ENCODE peak calls at places on chromosomes 11 and 22, in four cellular contexts. One of them, this sample, is unnamed.

GRCh38 chr22:44326549-44326881 is 13.8 kb upstream of the SHISAL1 start:
- DNase-seq in effector memory CD4-positive, alpha-beta T cell: no peak
- DNase-seq in GM23248: peak; percentile 56
- DNase-seq in right cardiac atrium: peak; percentile 3
- DNase-seq in this sample: no peak

GRCh38 chr11:2590951-2591754 is 108.6 kb downstream of the KCNQ1OT1 start:
- DNase-seq in effector memory CD4-positive, alpha-beta T cell: no peak
- DNase-seq in GM23248: no peak
- DNase-seq in right cardiac atrium: peak; percentile 45
- DNase-seq in this sample: peak; percentile 87

GRCh38 chr11:129143335-129143734 is 48.8 kb downstream of the ARHGAP32 start:
- DNase-seq in effector memory CD4-positive, alpha-beta T cell: no peak
- DNase-seq in right cardiac atrium: peak; percentile 86
- DNase-seq in GM23248: peak; percentile 99
- DNase-seq in this sample: peak; percentile 90

GRCh38 chr11:73431431-73431830 is 55.2 kb downstream of the RELT start:
- DNase-seq in right cardiac atrium: no peak
- DNase-seq in GM23248: peak; percentile 30
- DNase-seq in effector memory CD4-positive, alpha-beta T cell: no peak
- DNase-seq in this sample: no peak

GRCh38 chr11:3165916-3166267 is 782 bp upstream of the OSBPL5 start:
- DNase-seq in effector memory CD4-positive, alpha-beta T cell: no peak
- DNase-seq in right cardiac atrium: no peak
- DNase-seq in GM23248: no peak
- DNase-seq in this sample: peak; percentile 69

GRCh38 chr11:45180158-45180887 is 33.9 kb downstream of the PRDM11 start:
- DNase-seq in effector memory CD4-positive, alpha-beta T cell: no peak
- DNase-seq in right cardiac atrium: peak; percentile 82
- DNase-seq in GM23248: peak; percentile 57
- DNase-seq in this sample: peak; percentile 94

GRCh38 chr22:32309585-32310251 is 47.9 kb upstream of the RFPL3 start:
- DNase-seq in effector memory CD4-positive, alpha-beta T cell: no peak
- DNase-seq in GM23248: no peak
- DNase-seq in right cardiac atrium: no peak
- DNase-seq in this sample: no peak

GRCh38 chr11:60946601-60947265 is 5.2 kb downstream of the SLC15A3 start:
- DNase-seq in effector memory CD4-positive, alpha-beta T cell: no peak
- DNase-seq in right cardiac atrium: no peak
- DNase-seq in GM23248: no peak
- DNase-seq in this sample: no peak

GRCh38 chr22:39818050-39818449 is 75.5 kb downstream of the ENTHD1 start:
- DNase-seq in GM23248: peak; percentile 68
- DNase-seq in effector memory CD4-positive, alpha-beta T cell: no peak
- DNase-seq in right cardiac atrium: no peak
- DNase-seq in this sample: peak; percentile 45

GRCh38 chr11:124899376-124900145 is 1.9 kb upstream of the ROBO4 start:
- DNase-seq in effector memory CD4-positive, alpha-beta T cell: no peak
- DNase-seq in GM23248: no peak
- DNase-seq in right cardiac atrium: no peak
- DNase-seq in this sample: peak; percentile 56

GRCh38 chr11:67303989-67304411 is 670 bp downstream of the SSH3 start:
- DNase-seq in effector memory CD4-positive, alpha-beta T cell: no peak
- DNase-seq in right cardiac atrium: peak; percentile 74
- DNase-seq in GM23248: peak; percentile 52
- DNase-seq in this sample: peak; percentile 86

GRCh38 chr22:37032535-37033460 is 13.3 kb downstream of the MPST start:
- DNase-seq in GM23248: peak; percentile 67
- DNase-seq in right cardiac atrium: peak; percentile 58
- DNase-seq in effector memory CD4-positive, alpha-beta T cell: no peak
- DNase-seq in this sample: peak; percentile 48

GRCh38 chr11:67592880-67593624 is 9.4 kb downstream of the GSTP1 start:
- DNase-seq in effector memory CD4-positive, alpha-beta T cell: no peak
- DNase-seq in GM23248: no peak
- DNase-seq in right cardiac atrium: no peak
- DNase-seq in this sample: no peak

GRCh38 chr11:124934862-124935547 is 842 bp downstream of the HEPACAM start:
- DNase-seq in GM23248: peak; percentile 88
- DNase-seq in right cardiac atrium: no peak
- DNase-seq in effector memory CD4-positive, alpha-beta T cell: no peak
- DNase-seq in this sample: no peak

GRCh38 chr22:26612652-26613051 is 5.2 kb downstream of the CRYBB1 start:
- DNase-seq in effector memory CD4-positive, alpha-beta T cell: no peak
- DNase-seq in GM23248: no peak
- DNase-seq in right cardiac atrium: no peak
- DNase-seq in this sample: no peak

GRCh38 chr11:122998727-122999370 is 17.2 kb upstream of the BSX start:
- DNase-seq in GM23248: peak; percentile 74
- DNase-seq in right cardiac atrium: no peak
- DNase-seq in effector memory CD4-positive, alpha-beta T cell: no peak
- DNase-seq in this sample: no peak

GRCh38 chr11:87722756-87723599 is 452.3 kb downstream of the RAB38 start:
- DNase-seq in GM23248: peak; percentile 60
- DNase-seq in effector memory CD4-positive, alpha-beta T cell: no peak
- DNase-seq in right cardiac atrium: no peak
- DNase-seq in this sample: peak; percentile 60

DNA sequence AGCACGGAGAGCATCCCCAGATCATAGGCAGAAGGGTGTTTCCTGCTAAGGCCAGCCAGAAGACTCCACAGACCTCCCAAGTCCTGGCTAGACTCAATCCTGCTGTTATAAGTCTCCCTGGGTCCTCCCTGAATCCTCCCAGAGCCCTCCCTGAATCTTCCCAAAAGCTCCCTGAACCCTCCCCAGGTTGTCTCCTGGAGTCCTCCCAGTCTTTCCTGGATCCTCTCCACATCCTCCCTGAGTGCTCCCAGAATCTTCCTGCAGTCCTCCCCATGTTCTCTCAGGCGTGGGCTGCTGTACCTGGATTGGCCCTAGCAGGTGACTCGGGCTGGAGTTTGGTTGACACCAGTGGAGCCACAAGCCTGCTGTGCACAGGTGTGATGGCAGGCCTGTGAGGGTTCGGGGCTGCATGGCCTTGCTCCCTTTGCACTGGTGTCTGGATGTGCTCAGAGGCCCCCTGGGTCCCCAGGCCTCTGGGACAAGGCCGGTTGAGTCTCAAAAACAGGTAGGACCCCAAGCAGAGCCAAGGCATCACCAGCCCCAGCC is 11.6 kb downstream of the GP1BB start:
- DNase-seq in GM23248: no peak
- DNase-seq in right cardiac atrium: no peak
- DNase-seq in effector memory CD4-positive, alpha-beta T cell: no peak
- DNase-seq in this sample: no peak
- H3K27me3 ChIP-seq in GM23248: no peaks in the 10 kb centered on the region
- H3K27me3 ChIP-seq in right cardiac atrium: no peaks in the 10 kb centered on the region
- H3K27me3 ChIP-seq in effector memory CD4-positive, alpha-beta T cell: no peaks in the 10 kb centered on the region
- H3K27me3 ChIP-seq in this sample: no peaks in the 10 kb centered on the region

DNA sequence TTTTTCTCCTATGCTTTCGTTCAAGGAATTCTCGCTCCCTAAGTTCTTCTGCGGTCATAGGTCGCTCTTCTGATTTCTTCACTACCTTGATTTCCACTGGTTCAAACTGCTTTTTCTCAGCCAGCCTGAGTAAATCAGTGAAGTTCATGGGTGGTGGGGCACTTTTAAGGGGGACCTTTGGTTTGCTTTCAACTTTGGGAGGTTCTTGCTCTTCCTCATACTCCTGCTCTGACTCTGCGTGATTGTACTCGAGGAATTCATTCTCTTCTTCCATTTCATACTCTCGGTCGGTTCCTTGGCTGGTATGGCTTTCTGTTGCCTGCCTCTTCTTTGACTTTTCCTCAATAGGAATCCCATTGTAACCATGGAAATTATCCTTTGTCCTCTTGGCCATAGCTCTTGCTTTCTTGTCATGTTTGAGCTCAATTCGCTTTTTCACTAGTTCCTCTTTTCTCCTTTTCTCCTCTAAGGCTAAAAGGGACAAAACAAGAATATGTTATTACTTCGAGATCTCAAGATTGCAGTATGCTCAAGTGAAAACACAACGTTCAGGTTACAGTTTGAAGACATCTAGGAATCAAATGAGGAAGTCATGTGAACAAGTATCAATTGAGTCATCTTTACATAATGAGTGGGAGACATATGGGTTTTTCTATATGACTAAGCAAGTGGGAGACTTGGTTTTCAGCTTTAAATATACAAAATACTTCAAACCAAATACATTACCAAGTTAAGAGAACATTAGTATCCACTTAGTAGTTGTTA is 16.2 kb downstream of the MISFA start:
- DNase-seq in GM23248: peak; percentile 22
- DNase-seq in right cardiac atrium: no peak
- DNase-seq in effector memory CD4-positive, alpha-beta T cell: no peak
- DNase-seq in this sample: peak; percentile 57
- H3K27ac ChIP-seq in GM23248: no peak overlapping the region
- H3K27ac ChIP-seq in right cardiac atrium: no peak overlapping the region
- H3K27ac ChIP-seq in effector memory CD4-positive, alpha-beta T cell: no peak overlapping the region
- H3K27ac ChIP-seq in this sample: peak overlapping the region; percentile 4

GRCh38 chr11:57776577-57776976 is 15.0 kb downstream of the CTNND1 start:
- DNase-seq in effector memory CD4-positive, alpha-beta T cell: no peak
- DNase-seq in GM23248: no peak
- DNase-seq in right cardiac atrium: no peak
- DNase-seq in this sample: no peak
- H3K4me1 ChIP-seq in effector memory CD4-positive, alpha-beta T cell: no peaks in the 10 kb centered on the region
- H3K4me1 ChIP-seq in GM23248: peaks cover 61% of the 10 kb centered on the region
- H3K4me1 ChIP-seq in right cardiac atrium: peaks cover 35% of the 10 kb centered on the region
- H3K4me1 ChIP-seq in this sample: peaks cover 63% of the 10 kb centered on the region

GRCh38 chr11:32438346-32438882 is 3.1 kb upstream of the WT1 start:
- DNase-seq in effector memory CD4-positive, alpha-beta T cell: no peak
- DNase-seq in right cardiac atrium: no peak
- DNase-seq in GM23248: no peak
- DNase-seq in this sample: no peak

GRCh38 chr11:32439488-32440210 is 4.3 kb upstream of the WT1 start:
- DNase-seq in effector memory CD4-positive, alpha-beta T cell: no peak
- DNase-seq in GM23248: no peak
- DNase-seq in right cardiac atrium: no peak
- DNase-seq in this sample: no peak

GRCh38 chr11:32437406-32438345 is 2.3 kb upstream of the WT1 start:
- DNase-seq in right cardiac atrium: peak; percentile 57
- DNase-seq in effector memory CD4-positive, alpha-beta T cell: no peak
- DNase-seq in GM23248: no peak
- DNase-seq in this sample: no peak

GRCh38 chr11:32440372-32440888 is 5.1 kb upstream of the WT1 start:
- DNase-seq in effector memory CD4-positive, alpha-beta T cell: no peak
- DNase-seq in GM23248: no peak
- DNase-seq in right cardiac atrium: no peak
- DNase-seq in this sample: no peak

GRCh38 chr11:32438883-32439487 is 3.6 kb upstream of the WT1 start:
- DNase-seq in right cardiac atrium: peak; percentile 68
- DNase-seq in effector memory CD4-positive, alpha-beta T cell: no peak
- DNase-seq in GM23248: no peak
- DNase-seq in this sample: no peak
- H3K27me3 ChIP-seq in right cardiac atrium: no peaks in the 10 kb centered on the region
- H3K27me3 ChIP-seq in effector memory CD4-positive, alpha-beta T cell: peaks cover 60% of the 10 kb centered on the region
- H3K27me3 ChIP-seq in GM23248: peaks cover 94% of the 10 kb centered on the region
- H3K27me3 ChIP-seq in this sample: peaks cover 84% of the 10 kb centered on the region

GRCh38 chr11:76209671-76209955 is 3.3 kb upstream of the WNT11 start:
- DNase-seq in effector memory CD4-positive, alpha-beta T cell: no peak
- DNase-seq in right cardiac atrium: peak; percentile 68
- DNase-seq in GM23248: peak; percentile 21
- DNase-seq in this sample: peak; percentile 61

GRCh38 chr11:76208438-76208828 is 2.1 kb upstream of the WNT11 start:
- DNase-seq in effector memory CD4-positive, alpha-beta T cell: no peak
- DNase-seq in right cardiac atrium: no peak
- DNase-seq in GM23248: no peak
- DNase-seq in this sample: peak; percentile 79

GRCh38 chr11:76209956-76210885 is 3.9 kb upstream of the WNT11 start:
- DNase-seq in right cardiac atrium: peak; percentile 94
- DNase-seq in GM23248: peak; percentile 87
- DNase-seq in effector memory CD4-positive, alpha-beta T cell: no peak
- DNase-seq in this sample: peak; percentile 95

GRCh38 chr11:76207642-76208378 is 1.5 kb upstream of the WNT11 start:
- DNase-seq in GM23248: peak; percentile 92
- DNase-seq in effector memory CD4-positive, alpha-beta T cell: peak; percentile 52
- DNase-seq in right cardiac atrium: peak; percentile 93
- DNase-seq in this sample: peak; percentile 99

DNA sequence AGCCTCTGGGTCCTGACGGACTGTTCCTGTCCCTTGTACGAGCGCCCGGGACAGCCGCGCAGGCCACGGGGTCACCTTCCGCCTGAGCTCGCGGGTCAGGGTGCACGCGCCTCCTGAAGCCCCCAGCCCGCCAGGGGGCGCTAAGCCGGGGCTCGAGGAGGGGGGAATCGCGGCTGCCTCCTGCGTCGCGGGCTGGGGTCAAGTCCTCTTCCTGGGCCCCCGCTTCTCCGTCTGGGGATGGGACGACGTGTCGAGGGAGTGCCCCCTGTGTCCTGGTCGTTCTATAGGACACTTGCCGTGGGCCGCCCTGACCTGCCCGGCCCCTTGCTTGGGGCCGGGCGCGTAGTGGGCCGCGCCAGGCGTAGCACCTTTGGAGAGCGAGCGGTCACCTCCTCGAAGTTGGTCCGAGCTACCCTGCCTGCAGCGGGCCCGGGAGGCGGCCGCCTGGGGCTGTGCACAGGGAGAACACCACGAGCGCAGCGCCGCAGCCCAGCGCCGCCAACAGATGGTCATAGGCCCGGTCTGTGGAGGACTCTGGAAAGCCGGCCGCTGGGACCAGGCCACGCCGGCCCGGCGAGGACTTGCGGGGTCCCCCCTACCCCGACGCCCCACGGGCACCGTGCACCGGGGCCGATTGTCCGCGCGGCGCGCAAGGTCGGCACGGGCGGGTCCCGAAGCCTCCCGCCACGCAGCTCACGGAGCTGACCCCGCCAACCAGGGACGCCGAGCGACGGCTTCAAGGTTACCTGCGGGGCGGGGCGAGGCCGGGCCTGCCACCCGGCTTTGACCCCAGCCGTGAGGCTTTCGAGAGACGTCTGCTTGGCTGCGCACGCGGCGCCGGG is 2.7 kb upstream of the WNT11 start:
- DNase-seq in right cardiac atrium: peak; percentile 92
- DNase-seq in GM23248: peak; percentile 64
- DNase-seq in effector memory CD4-positive, alpha-beta T cell: peak; percentile 44
- DNase-seq in this sample: peak; percentile 96
- H3K27ac ChIP-seq in right cardiac atrium: no peak overlapping the region
- H3K27ac ChIP-seq in GM23248: no peak overlapping the region
- H3K27ac ChIP-seq in effector memory CD4-positive, alpha-beta T cell: no peak overlapping the region
- H3K27ac ChIP-seq in this sample: no peak overlapping the region

GRCh38 chr22:18114495-18114894 is 3.9 kb downstream of the TUBA8 start:
- DNase-seq in GM23248: no peak
- DNase-seq in effector memory CD4-positive, alpha-beta T cell: no peak
- DNase-seq in right cardiac atrium: no peak
- DNase-seq in this sample: no peak

GRCh38 chr22:18110944-18111758 is 542 bp downstream of the TUBA8 start:
- DNase-seq in GM23248: peak; percentile 10
- DNase-seq in right cardiac atrium: peak; percentile 55
- DNase-seq in effector memory CD4-positive, alpha-beta T cell: no peak
- DNase-seq in this sample: peak; percentile 58

GRCh38 chr22:18111759-18112330 is 1.2 kb downstream of the TUBA8 start:
- DNase-seq in GM23248: no peak
- DNase-seq in right cardiac atrium: peak; percentile 84
- DNase-seq in effector memory CD4-positive, alpha-beta T cell: no peak
- DNase-seq in this sample: peak; percentile 37

GRCh38 chr22:18113680-18114394 is 3.2 kb downstream of the TUBA8 start:
- DNase-seq in right cardiac atrium: no peak
- DNase-seq in effector memory CD4-positive, alpha-beta T cell: no peak
- DNase-seq in GM23248: no peak
- DNase-seq in this sample: no peak

GRCh38 chr22:18112440-18112839 is 1.8 kb downstream of the TUBA8 start:
- DNase-seq in GM23248: no peak
- DNase-seq in right cardiac atrium: no peak
- DNase-seq in effector memory CD4-positive, alpha-beta T cell: no peak
- DNase-seq in this sample: no peak
- H3K4me1 ChIP-seq in GM23248: no peaks in the 10 kb centered on the region
- H3K4me1 ChIP-seq in right cardiac atrium: peaks cover 5% of the 10 kb centered on the region
- H3K4me1 ChIP-seq in effector memory CD4-positive, alpha-beta T cell: peaks cover 25% of the 10 kb centered on the region
- H3K4me1 ChIP-seq in this sample: no peaks in the 10 kb centered on the region

This sample was measured in osteoblast.